ENCODE peak calls at places on chromosomes 3 and 15, in nine cellular contexts. P is B cell, J is WERI-Rb-1, M is M059J, V is SHP77, L is NB4, Z is H4, O is HCT116, K is cerebellar cortex. Y is an unnamed sample.

GRCh38 chr3:143814358-143814968 is 33.8 kb downstream of the SLC9A9 start:
- DNase-seq in P (no peak), J (no peak), M (no peak), V (no peak), L (peak; percentile 5), Z (no peak), O (no peak), K (no peak), Y (no peak)

GRCh38 chr15:66704019-66704782 is 2.2 kb downstream of the SMAD6 start:
- DNase-seq in P (no peak), J (no peak), M (peak; percentile 10), V (no peak), L (peak; percentile 40), Z (no peak), O (no peak), K (no peak), Y (no peak)

GRCh38 chr15:70466895-70467529 is 296.3 kb downstream of the UACA start:
- DNase-seq in P (peak; percentile 63), J (peak; percentile 73), M (peak; percentile 62), V (peak; percentile 55), L (peak; percentile 67), Z (peak; percentile 66), O (peak; percentile 37), K (peak; percentile 62), Y (peak; percentile 27)

GRCh38 chr3:156837130-156837529 is 11.0 kb downstream of the LEKR1 start:
- DNase-seq in P (no peak), J (no peak), M (peak; percentile 75), V (no peak), L (no peak), Z (no peak), O (no peak), K (no peak), Y (no peak)

GRCh38 chr3:183188895-183189462 is 26.4 kb upstream of the LAMP3 start:
- DNase-seq in P (peak; percentile 59), J (peak; percentile 51), M (no peak), V (no peak), L (peak; percentile 68), Z (peak; percentile 46), O (peak; percentile 23), K (peak; percentile 43), Y (peak; percentile 20)

GRCh38 chr15:74311734-74312444 is 55.6 kb downstream of the CYP11A1 start:
- DNase-seq in P (no peak), J (peak; percentile 79), M (peak; percentile 45), V (peak; percentile 63), L (peak; percentile 67), Z (no peak), O (peak; percentile 35), K (no peak), Y (no peak)

GRCh38 chr3:12578742-12579141 is 21.9 kb downstream of the MKRN2 start:
- DNase-seq in P (no peak), J (no peak), M (no peak), V (no peak), L (no peak), Z (no peak), O (no peak), K (no peak), Y (no peak)

GRCh38 chr3:171811059-171811912 is 1.0 kb upstream of the PLD1 start:
- DNase-seq in P (no peak), J (no peak), M (peak; percentile 99), V (no peak), L (peak; percentile 93), Z (peak; percentile 92), O (no peak), K (no peak), Y (no peak)

GRCh38 chr15:37824717-37825382 is 109.6 kb upstream of the TMCO5A start:
- DNase-seq in P (no peak), J (peak; percentile 21), M (peak; percentile 91), V (no peak), L (peak; percentile 42), Z (peak; percentile 92), O (peak; percentile 21), K (no peak), Y (no peak)

GRCh38 chr3:8579101-8579500 is 65.5 kb downstream of the SSUH2 start:
- DNase-seq in P (no peak), J (no peak), M (peak; percentile 32), V (no peak), L (peak; percentile 72), Z (no peak), O (no peak), K (no peak), Y (no peak)

GRCh38 chr15:31273258-31273941 is 53.2 kb upstream of the KLF13 start:
- DNase-seq in P (peak; percentile 31), J (no peak), M (no peak), V (no peak), L (peak; percentile 60), Z (no peak), O (no peak), K (no peak), Y (no peak)

GRCh38 chr15:61794881-61795280 is 265.4 kb downstream of the VPS13C start:
- DNase-seq in P (no peak), J (no peak), M (no peak), V (no peak), L (no peak), Z (no peak), O (no peak), K (no peak), Y (no peak)

Y was measured in neuronal stem cell.